ENCODE peak calls at places on chromosomes 5 and 9, in four cellular contexts. M, T, X and Q are unnamed samples.

GRCh38 chr9:76688471-76689238 is 75.6 kb upstream of the PCA3 start:
- DNase-seq in M (no peak), T (no peak), X (no peak), Q (no peak)

GRCh38 chr5:155953335-155953734 is 373.6 kb upstream of the SGCD start:
- DNase-seq in M (no peak), T (no peak), X (no peak), Q (no peak)

GRCh38 chr5:160438316-160439204 is 16.9 kb downstream of the PTTG1 start:
- DNase-seq in M (no peak), T (peak; percentile 53), X (peak; percentile 64), Q (no peak)

GRCh38 chr9:126436545-126437269 is 110.1 kb downstream of the MVB12B start:
- DNase-seq in M (no peak), T (no peak), X (no peak), Q (no peak)

GRCh38 chr5:71587709-71588532 is 781 bp downstream of the MCCC2 start:
- DNase-seq in M (no peak), T (no peak), X (no peak), Q (no peak)

GRCh38 chr9:78314953-78315870 is 18.3 kb downstream of the PSAT1 start:
- DNase-seq in M (no peak), T (no peak), X (no peak), Q (no peak)

GRCh38 chr5:157528036-157528632 is 47.4 kb downstream of the ADAM19 start:
- DNase-seq in M (no peak), T (no peak), X (no peak), Q (no peak)

GRCh38 chr5:126531543-126532120 is 63.4 kb downstream of the ALDH7A1 start:
- DNase-seq in M (no peak), T (no peak), X (no peak), Q (no peak)

GRCh38 chr9:84072621-84073180 is 92.1 kb downstream of the RMI1 start:
- DNase-seq in M (no peak), T (no peak), X (no peak), Q (no peak)

GRCh38 chr5:395156-395920 is 47.6 kb upstream of the EXOC3 start:
- DNase-seq in M (no peak), T (no peak), X (no peak), Q (no peak)

GRCh38 chr9:38284768-38285080 is 107.8 kb upstream of the ALDH1B1 start:
- DNase-seq in M (no peak), T (no peak), X (no peak), Q (no peak)

GRCh38 chr5:65938256-65938655 is 11.9 kb downstream of the ERBIN start:
- DNase-seq in M (no peak), T (no peak), X (no peak), Q (no peak)

GRCh38 chr5:92242170-92242569 is 859.1 kb upstream of the ARRDC3 start:
- DNase-seq in M (no peak), T (no peak), X (no peak), Q (no peak)

GRCh38 chr9:128575921-128576320 is 23.5 kb downstream of the SPTAN1 start:
- DNase-seq in M (no peak), T (no peak), X (no peak), Q (no peak)

GRCh38 chr9:74803366-74804017 is 84.2 kb downstream of the TRPM6 start:
- DNase-seq in M (no peak), T (no peak), X (no peak), Q (no peak)

GRCh38 chr9:19651681-19652080 is 137.2 kb downstream of the SLC24A2 start:
- DNase-seq in M (no peak), T (no peak), X (no peak), Q (no peak)

GRCh38 chr5:142296914-142297417 is 27.9 kb downstream of the SPRY4 start:
- DNase-seq in M (peak; percentile 85), T (no peak), X (no peak), Q (no peak)

GRCh38 chr5:179266291-179267070 is 78.8 kb downstream of the ADAMTS2 start:
- DNase-seq in M (no peak), T (no peak), X (no peak), Q (peak; percentile 20)

GRCh38 chr9:73073337-73074175 is 78.1 kb upstream of the ANXA1 start:
- DNase-seq in M (no peak), T (no peak), X (no peak), Q (no peak)

GRCh38 chr9:2321523-2322148 is 300.0 kb upstream of the VLDLR start:
- DNase-seq in M (no peak), T (no peak), X (no peak), Q (no peak)

GRCh38 chr5:175821790-175822211 is 49.6 kb upstream of the CPLX2 start:
- DNase-seq in M (no peak), T (no peak), X (no peak), Q (no peak)

GRCh38 chr5:14131855-14132503 is 11.2 kb upstream of the TRIO start:
- DNase-seq in M (no peak), T (no peak), X (no peak), Q (no peak)

GRCh38 chr9:87278971-87279731 is 218.5 kb upstream of the DAPK1 start:
- DNase-seq in M (no peak), T (no peak), X (no peak), Q (no peak)

DNA sequence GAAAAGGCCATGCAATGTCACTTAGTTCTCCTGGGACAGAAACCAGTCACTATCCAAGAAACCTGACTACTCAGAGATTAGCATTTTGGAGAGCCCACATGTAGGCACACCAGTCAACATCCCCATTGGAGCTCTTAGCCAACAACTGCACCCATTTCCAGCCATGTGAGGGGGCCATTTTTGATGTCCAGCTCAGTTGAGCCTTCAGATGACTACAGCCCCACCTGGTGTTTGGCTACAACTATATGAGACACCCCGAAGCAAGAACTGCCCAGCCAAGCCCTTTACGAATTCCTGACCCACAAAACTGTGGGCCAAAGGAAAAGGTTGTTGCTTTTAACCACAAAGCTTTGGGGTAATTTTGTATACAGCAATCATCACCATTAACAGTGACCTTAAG is 300.1 kb downstream of the ASTN2 start:
- DNase-seq in M (no peak), T (no peak), X (no peak), Q (no peak)
- TF ChIP-seq CTCF in M (no peak), T (no peak), X (no peak), Q (no peak)

GRCh38 chr5:84379749-84380148 is 4.9 kb downstream of the EDIL3 start:
- DNase-seq in M (no peak), T (no peak), X (no peak), Q (no peak)
- TF ChIP-seq CTCF in M (peak; percentile 35), T (no peak), X (no peak), Q (no peak)

DNA sequence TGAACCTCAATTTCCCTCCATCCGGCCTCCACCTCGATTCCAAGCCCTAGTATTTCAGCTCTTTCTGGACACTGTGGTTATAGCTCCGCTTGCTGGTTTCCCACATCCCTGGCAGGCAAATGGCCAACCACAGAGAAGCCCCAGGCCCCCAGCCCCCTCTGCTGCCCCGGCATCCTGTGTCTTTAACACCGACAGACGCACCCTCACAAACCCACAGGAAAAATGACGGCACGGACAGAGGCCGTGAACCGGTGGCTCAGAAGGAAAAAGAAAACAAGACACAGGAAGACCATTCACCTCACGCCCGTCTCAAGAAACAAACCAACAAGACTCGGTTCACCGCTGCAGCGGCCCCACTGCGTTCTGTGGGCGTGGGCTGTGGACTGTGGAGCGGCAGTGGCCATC is 1.5 kb upstream of the CLIC3 start:
- DNase-seq in M (no peak), T (peak; percentile 55), X (no peak), Q (no peak)
- TF ChIP-seq CTCF in M (no peak), T (no peak), X (no peak), Q (no peak)

GRCh38 chr9:29556746-29557145 is 1983.5 kb upstream of the C9orf72 start:
- DNase-seq in M (no peak), T (no peak), X (no peak), Q (no peak)

GRCh38 chr9:29555452-29555851 is 1982.2 kb upstream of the C9orf72 start:
- DNase-seq in M (no peak), T (no peak), X (no peak), Q (no peak)

DNA sequence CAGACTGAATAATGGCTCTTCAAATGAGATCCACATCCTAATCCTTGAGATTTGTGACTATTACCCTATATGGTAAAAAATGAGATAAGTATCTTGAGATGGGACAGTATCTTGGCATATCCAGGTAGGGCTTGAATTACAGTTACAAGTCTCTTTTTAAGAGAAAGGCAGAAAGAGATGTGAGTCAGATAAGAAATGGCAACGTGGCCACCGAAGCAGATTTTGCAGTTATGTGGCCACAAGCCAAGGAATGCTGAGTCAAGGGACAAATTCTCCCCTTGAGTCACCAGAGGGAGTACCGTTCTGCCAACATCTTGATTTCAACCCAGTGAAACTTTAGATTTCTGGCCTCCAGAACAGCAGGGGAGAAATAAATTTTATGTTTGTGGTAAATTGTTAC is 1983.0 kb upstream of the C9orf72 start:
- DNase-seq in M (peak; percentile 37), T (no peak), X (no peak), Q (no peak)
- TF ChIP-seq CTCF in M (no peak), T (no peak), X (no peak), Q (no peak)

DNA sequence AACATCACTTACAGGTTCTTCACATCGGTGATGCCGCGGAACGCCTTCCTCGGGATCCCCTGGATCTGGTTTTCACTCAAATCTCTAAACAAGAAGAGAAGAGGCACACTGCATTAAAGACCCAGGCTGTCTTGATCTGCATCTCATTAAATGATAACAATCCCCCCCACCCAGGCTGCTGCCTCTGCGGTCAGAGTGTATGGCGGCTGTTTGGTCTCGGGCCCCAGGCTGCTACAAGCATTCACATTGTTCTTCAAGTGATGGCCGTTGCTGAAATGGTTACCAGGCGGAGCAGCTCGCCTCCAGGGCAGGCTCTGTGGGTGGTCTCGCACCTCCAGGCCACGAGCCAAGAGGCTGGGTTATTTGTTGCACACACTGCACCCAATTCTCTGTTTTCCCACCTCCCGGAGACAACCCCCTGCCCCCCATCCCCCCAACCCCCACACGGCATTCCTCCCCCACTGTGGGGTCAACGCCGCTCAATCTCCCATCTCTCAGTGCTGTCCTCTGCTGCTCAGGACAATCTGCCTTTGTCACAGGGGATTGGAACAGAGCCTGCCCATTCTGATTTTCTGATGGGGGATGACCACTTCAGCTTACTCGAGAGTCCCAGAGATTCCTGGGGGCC is 304.2 kb upstream of the PANK3 start:
- DNase-seq in M (no peak), T (no peak), X (no peak), Q (no peak)
- TF ChIP-seq CTCF in M (no peak), T (no peak), X (no peak), Q (no peak)